ENCODE peak calls at places on chromosome 5, in nine cellular contexts. U is body of pancreas, M is endothelial cell, J is tibial artery, F is activated B cell treated with CpG ODN at 0.5 μM for 24 hours, G is heart left ventricle, L is AG09319, R is coronary artery, P is cardiac fibroblast. H is an unnamed sample.

GRCh38 chr5:34500236-34500836 is 155.8 kb upstream of the RAI14 start:
- DNase-seq in U (no peak), M (no peak), J (no peak), F (no peak), G (no peak), L (no peak), R (no peak), P (peak; percentile 49), H (no peak)

GRCh38 chr5:124960266-124960665 is 213.8 kb upstream of the ZNF608 start:
- DNase-seq in U (no peak), M (no peak), J (no peak), F (no peak), G (no peak), L (no peak), R (no peak), P (no peak), H (no peak)

GRCh38 chr5:73733219-73733618 is 107.2 kb downstream of the ARHGEF28 start:
- DNase-seq in U (peak; percentile 46), M (no peak), J (no peak), F (no peak), G (no peak), L (peak; percentile 16), R (no peak), P (peak; percentile 29), H (no peak)

GRCh38 chr5:133863857-133864585 is 104.4 kb downstream of the C5orf15 start:
- DNase-seq in U (no peak), M (no peak), J (no peak), F (no peak), G (no peak), L (no peak), R (no peak), P (no peak), H (no peak)

GRCh38 chr5:10021248-10021647 is 228.4 kb downstream of the ATPSCKMT start:
- DNase-seq in U (no peak), M (no peak), J (no peak), F (no peak), G (no peak), L (no peak), R (no peak), P (peak; percentile 8), H (no peak)

GRCh38 chr5:179260324-179261070 is 84.8 kb downstream of the ADAMTS2 start:
- DNase-seq in U (no peak), M (no peak), J (peak; percentile 46), F (peak; percentile 3), G (no peak), L (no peak), R (no peak), P (no peak), H (no peak)

GRCh38 chr5:35856186-35857003 is at the start of gene IL7R:
- DNase-seq in U (no peak), M (no peak), J (no peak), F (no peak), G (no peak), L (no peak), R (no peak), P (no peak), H (peak; percentile 38)

GRCh38 chr5:130350131-130350530 is 445.9 kb downstream of the CHSY3 start:
- DNase-seq in U (no peak), M (no peak), J (no peak), F (no peak), G (no peak), L (no peak), R (no peak), P (no peak), H (no peak)

GRCh38 chr5:81850494-81850893 is 99.6 kb upstream of the SSBP2 start:
- DNase-seq in U (no peak), M (no peak), J (peak; percentile 68), F (no peak), G (peak; percentile 44), L (no peak), R (no peak), P (no peak), H (no peak)

GRCh38 chr5:17238521-17239041 is 21.1 kb downstream of the BASP1 start:
- DNase-seq in U (no peak), M (no peak), J (no peak), F (no peak), G (no peak), L (no peak), R (no peak), P (peak; percentile 40), H (no peak)

GRCh38 chr5:1172007-1172581 is 29.3 kb upstream of the SLC6A19 start:
- DNase-seq in U (no peak), M (no peak), J (no peak), F (no peak), G (no peak), L (no peak), R (no peak), P (no peak), H (no peak)

DNA sequence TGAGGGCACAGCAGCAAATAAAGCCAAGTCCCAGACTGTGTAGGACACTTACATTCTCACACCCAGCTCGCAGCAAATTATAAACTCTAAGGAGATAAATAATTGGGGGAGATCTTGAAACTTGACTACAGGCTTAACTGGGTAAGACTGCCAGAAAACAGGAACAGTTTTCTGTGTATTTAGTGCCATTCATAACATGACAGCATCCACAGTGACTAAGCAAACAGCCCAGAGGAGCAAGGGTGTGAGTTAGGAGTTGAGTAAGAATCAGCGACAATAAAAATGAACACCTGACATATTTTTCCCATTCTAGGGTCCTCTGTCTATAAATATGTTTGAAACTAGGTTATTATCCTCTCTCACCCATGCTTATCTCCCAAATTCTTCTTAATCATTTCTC is 370.9 kb upstream of the WWC1 start:
- DNase-seq in U (no peak), M (no peak), J (no peak), F (no peak), G (no peak), L (no peak), R (no peak), P (no peak), H (no peak)
- TF ChIP-seq CTCF in U (no peak), M (no peak), J (no peak), F (no peak), G (no peak), L (no peak), R (no peak), P (no peak), H (no peak)

GRCh38 chr5:170920196-170920595 is 58.4 kb downstream of the RANBP17 start:
- DNase-seq in U (no peak), M (no peak), J (no peak), F (no peak), G (no peak), L (no peak), R (no peak), P (no peak), H (no peak)

GRCh38 chr5:170913573-170913972 is 51.8 kb downstream of the RANBP17 start:
- DNase-seq in U (no peak), M (no peak), J (no peak), F (no peak), G (no peak), L (no peak), R (no peak), P (no peak), H (no peak)

GRCh38 chr5:170917113-170917512 is 55.3 kb downstream of the RANBP17 start:
- DNase-seq in U (no peak), M (no peak), J (no peak), F (no peak), G (no peak), L (no peak), R (no peak), P (peak; percentile 23), H (no peak)
- TF ChIP-seq CTCF in U (no peak), M (no peak), J (no peak), F (no peak), G (no peak), L (no peak), R (no peak), P (peak; percentile 17), H (no peak)

GRCh38 chr5:98042521-98042920 is 730.9 kb upstream of the RGMB start:
- DNase-seq in U (no peak), M (no peak), J (no peak), F (no peak), G (no peak), L (no peak), R (no peak), P (no peak), H (no peak)
- TF ChIP-seq CTCF in U (no peak), M (no peak), J (no peak), F (no peak), G (no peak), L (no peak), R (no peak), P (no peak), H (no peak)

DNA sequence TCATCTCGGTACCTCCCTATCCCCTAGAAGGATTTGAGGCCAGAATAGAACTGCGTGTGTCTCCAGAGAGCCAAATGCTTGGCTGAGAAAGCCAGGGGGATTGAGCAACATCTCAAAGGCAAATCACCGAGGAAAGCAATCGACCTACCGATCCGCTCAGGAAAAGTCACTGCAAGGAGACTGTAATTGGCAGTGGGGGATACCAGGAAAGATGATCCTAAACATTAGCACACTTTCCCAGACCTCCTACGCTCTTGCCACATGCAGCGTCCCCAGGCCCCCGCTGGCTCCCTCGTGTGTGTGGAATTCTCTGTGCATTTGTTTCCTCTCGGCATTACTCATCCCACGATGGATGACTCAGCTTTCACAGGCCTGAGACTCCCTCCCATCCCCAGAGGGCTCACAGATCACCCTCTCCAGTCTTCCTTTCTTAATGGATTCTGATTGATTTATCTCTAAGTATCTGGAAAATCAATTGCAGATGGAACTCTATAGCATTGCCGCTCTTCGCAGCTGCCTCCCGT is 82.2 kb upstream of the ICE1 start:
- DNase-seq in U (peak; percentile 58), M (peak; percentile 37), J (peak; percentile 88), F (no peak), G (peak; percentile 58), L (peak; percentile 69), R (peak; percentile 86), P (peak; percentile 88), H (no peak)
- TF ChIP-seq CTCF in U (no peak), M (no peak), J (peak; percentile 52), F (no peak), G (no peak), L (peak; percentile 66), R (no peak), P (peak; percentile 56), H (no peak)